ENCODE peak calls at places on chromosomes 13 and 19, in five cellular contexts. K is dorsolateral prefrontal cortex, C is fibroblast of mammary gland, X is testis, G is fibroblast of the aortic adventitia. P is an unnamed sample.

GRCh38 chr19:16382775-16383543 is 58.3 kb downstream of the KLF2 start:
- DNase-seq in K (peak), C (peak), X (peak), G (peak), P (peak)

GRCh38 chr19:10868872-10869547 is 2.3 kb upstream of the CARM1 start:
- DNase-seq in K (no peak), C (no peak), X (no peak), G (no peak), P (no peak)

GRCh38 chr19:3830841-3831589 is 37.8 kb downstream of the ZFR2 start:
- DNase-seq in K (no peak), C (no peak), X (no peak), G (no peak), P (no peak)

GRCh38 chr13:112877066-112877465 is 91.9 kb upstream of the MCF2L start:
- DNase-seq in K (no peak), C (no peak), X (no peak), G (no peak), P (no peak)

GRCh38 chr19:35254341-35255297 is 5.8 kb downstream of the LSR start:
- DNase-seq in K (no peak), C (no peak), X (no peak), G (no peak), P (no peak)

GRCh38 chr13:78129850-78130249 is 211.2 kb upstream of the EDNRB start:
- DNase-seq in K (no peak), C (no peak), X (no peak), G (no peak), P (no peak)

GRCh38 chr13:25811506-25811905 is 240.3 kb downstream of the SHISA2 start:
- DNase-seq in K (no peak), C (no peak), X (no peak), G (no peak), P (no peak)

GRCh38 chr13:98909016-98909415 is 68.8 kb downstream of the DOCK9 start:
- DNase-seq in K (no peak), C (peak), X (no peak), G (peak), P (peak)

GRCh38 chr13:41284512-41285288 is 21.3 kb upstream of the MTRF1 start:
- DNase-seq in K (no peak), C (peak), X (no peak), G (peak), P (peak)

GRCh38 chr19:39167461-39168257 is 29.1 kb upstream of the NCCRP1 start:
- DNase-seq in K (no peak), C (no peak), X (no peak), G (no peak), P (no peak)

GRCh38 chr13:42405665-42406390 is 133.9 kb downstream of the AKAP11 start:
- DNase-seq in K (no peak), C (peak), X (no peak), G (peak), P (peak)

GRCh38 chr13:104204177-104204576 is 1138.0 kb upstream of the SLC10A2 start:
- DNase-seq in K (no peak), C (no peak), X (no peak), G (no peak), P (no peak)

GRCh38 chr13:74052402-74052928 is 81.7 kb downstream of the KLF12 start:
- DNase-seq in K (no peak), C (no peak), X (no peak), G (no peak), P (no peak)

GRCh38 chr19:48455171-48455907 is at the start of gene KCNJ14:
- DNase-seq in K (no peak), C (no peak), X (no peak), G (no peak), P (no peak)

GRCh38 chr13:80873589-80873988 is 532.7 kb upstream of the SPRY2 start:
- DNase-seq in K (no peak), C (no peak), X (no peak), G (no peak), P (no peak)

GRCh38 chr19:13034636-13035035 is 39.4 kb downstream of the NFIX start:
- DNase-seq in K (no peak), C (no peak), X (no peak), G (peak), P (no peak)

GRCh38 chr19:401836-402535 is 7.0 kb downstream of the C2CD4C start:
- DNase-seq in K (peak), C (no peak), X (no peak), G (no peak), P (no peak)

GRCh38 chr19:1239796-1240737 is 1.5 kb upstream of the ATP5F1D start:
- DNase-seq in K (peak), C (peak), X (peak), G (peak), P (peak)

GRCh38 chr13:98301721-98302120 is 124.7 kb upstream of the RNF113B start:
- DNase-seq in K (no peak), C (no peak), X (no peak), G (no peak), P (peak)

GRCh38 chr13:113663934-113664333 is 3.1 kb upstream of the GRK1 start:
- DNase-seq in K (no peak), C (no peak), X (no peak), G (no peak), P (no peak)

GRCh38 chr19:29256516-29256915 is 43.6 kb upstream of the UQCRFS1 start:
- DNase-seq in K (no peak), C (no peak), X (no peak), G (no peak), P (no peak)

GRCh38 chr13:97366172-97366688 is 67.7 kb upstream of the RAP2A start:
- DNase-seq in K (no peak), C (peak), X (no peak), G (no peak), P (no peak)

GRCh38 chr13:98997738-98998641 is 20.1 kb upstream of the DOCK9 start:
- DNase-seq in K (no peak), C (peak), X (no peak), G (peak), P (peak)

GRCh38 chr19:457636-458035 is 3.2 kb downstream of the SHC2 start:
- DNase-seq in K (no peak), C (no peak), X (peak), G (no peak), P (no peak)

GRCh38 chr19:35030257-35031071 is at the start of gene SCN1B:
- DNase-seq in K (peak), C (peak), X (peak), G (peak), P (peak)

GRCh38 chr13:23770428-23770827 is 118.8 kb downstream of the MIPEP start:
- DNase-seq in K (no peak), C (no peak), X (no peak), G (no peak), P (no peak)

GRCh38 chr13:105663182-105663581 is 872.3 kb downstream of the EFNB2 start:
- DNase-seq in K (no peak), C (no peak), X (no peak), G (no peak), P (no peak)

GRCh38 chr13:91314888-91315287 is 32.6 kb upstream of the MIR17HG start:
- DNase-seq in K (no peak), C (no peak), X (no peak), G (no peak), P (no peak)

DNA sequence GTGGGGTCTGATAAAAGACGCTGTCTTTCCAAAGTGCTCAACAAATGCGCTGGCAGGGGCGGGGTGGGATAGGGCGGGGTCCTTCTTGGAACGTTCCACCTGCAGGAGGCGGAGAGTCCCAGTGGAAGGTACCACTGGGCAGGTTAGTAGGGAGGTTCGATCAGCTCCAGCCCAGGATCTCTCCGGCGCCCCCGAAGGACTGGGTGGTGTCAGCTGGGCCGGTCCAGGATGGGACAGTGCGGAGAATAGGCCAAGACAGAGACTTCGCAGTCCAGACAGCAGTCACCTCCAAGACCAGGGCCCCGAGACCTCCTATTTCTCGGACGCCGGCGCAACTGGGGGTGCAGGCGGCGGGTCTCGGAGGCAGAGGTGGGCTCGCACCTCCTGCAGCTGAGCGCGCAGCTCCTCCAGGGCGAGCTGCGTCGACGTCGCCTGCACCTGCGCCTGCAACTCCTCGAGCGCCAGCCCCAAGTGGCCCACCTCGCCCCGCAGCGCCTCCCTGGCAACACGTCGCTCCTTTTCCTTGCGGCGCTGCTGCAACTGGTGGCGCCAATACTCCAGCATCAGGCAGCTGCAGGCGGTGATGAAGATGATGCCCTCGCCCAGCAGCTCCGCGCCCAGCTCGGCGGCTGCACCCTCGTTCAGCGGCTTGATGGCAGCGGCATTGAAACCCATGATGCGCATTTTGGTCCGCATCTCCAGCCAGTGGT is 21.6 kb downstream of the VASP start:
- DNase-seq in K (peak), C (peak), X (peak), G (no peak), P (peak)
- H3K4me3 ChIP-seq in K (peak), C (no peak), X (no peak), G (no peak), P (peak)

DNA sequence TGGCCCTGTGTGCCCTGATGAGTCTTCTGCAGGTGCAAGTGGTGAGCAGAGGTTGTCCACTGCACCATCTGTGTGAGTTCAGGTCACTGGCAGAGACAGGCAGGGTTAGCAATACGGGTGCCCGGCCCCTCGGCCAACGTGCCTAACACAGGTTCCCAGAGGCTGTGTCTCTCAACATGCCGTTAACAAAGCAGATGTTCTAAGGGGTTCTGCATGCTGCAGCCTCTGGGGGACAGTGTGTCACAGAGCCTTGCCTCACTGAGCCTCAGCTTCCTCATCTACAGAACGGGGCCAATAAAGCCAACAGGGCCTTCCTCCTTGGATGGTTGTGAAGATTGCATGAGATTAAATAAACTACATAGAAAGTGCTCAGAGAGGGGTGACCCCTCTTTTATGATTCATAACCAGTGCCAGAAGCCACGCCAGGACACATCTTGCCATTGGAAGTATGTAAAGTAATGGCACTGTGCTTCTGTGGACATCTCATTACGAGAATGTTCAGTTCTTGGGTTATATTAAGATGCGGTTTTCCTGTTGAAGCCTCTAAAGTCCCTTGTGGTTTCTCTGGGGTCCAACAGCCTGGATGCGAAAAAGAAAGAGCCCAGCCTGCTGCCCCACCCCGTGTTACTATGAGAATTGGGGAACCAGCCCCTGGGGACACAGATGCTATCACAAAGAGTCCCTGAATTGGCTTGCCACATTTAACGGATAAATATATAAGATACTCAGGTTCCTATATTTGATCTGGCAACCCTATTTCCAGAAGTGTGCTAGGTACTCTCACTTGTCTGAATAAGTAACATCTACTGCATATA is 11.2 kb upstream of the ARHGEF18 start:
- DNase-seq in K (no peak), C (no peak), X (no peak), G (no peak), P (no peak)
- TF ChIP-seq CTCF in K (no peak), C (no peak), X (no peak), G (no peak), P (no peak)

GRCh38 chr19:36821758-36822157 is 16.4 kb downstream of the ZNF790 start:
- DNase-seq in K (no peak), C (no peak), X (no peak), G (no peak), P (no peak)

GRCh38 chr19:36819130-36819630 is 19.0 kb downstream of the ZNF790 start:
- DNase-seq in K (no peak), C (peak), X (no peak), G (no peak), P (no peak)
- H3K4me3 ChIP-seq in K (no peak), C (no peak), X (no peak), G (no peak), P (no peak)

GRCh38 chr13:107901230-107901629 is 314.1 kb downstream of the LIG4 start:
- DNase-seq in K (no peak), C (no peak), X (no peak), G (no peak), P (no peak)

GRCh38 chr13:107900775-107901174 is 314.6 kb downstream of the LIG4 start:
- DNase-seq in K (no peak), C (peak), X (no peak), G (peak), P (peak)

GRCh38 chr13:107901996-107902562 is 313.3 kb downstream of the LIG4 start:
- DNase-seq in K (no peak), C (no peak), X (no peak), G (no peak), P (no peak)

GRCh38 chr13:107907065-107907464 is 308.3 kb downstream of the LIG4 start:
- DNase-seq in K (no peak), C (no peak), X (no peak), G (no peak), P (peak)

DNA sequence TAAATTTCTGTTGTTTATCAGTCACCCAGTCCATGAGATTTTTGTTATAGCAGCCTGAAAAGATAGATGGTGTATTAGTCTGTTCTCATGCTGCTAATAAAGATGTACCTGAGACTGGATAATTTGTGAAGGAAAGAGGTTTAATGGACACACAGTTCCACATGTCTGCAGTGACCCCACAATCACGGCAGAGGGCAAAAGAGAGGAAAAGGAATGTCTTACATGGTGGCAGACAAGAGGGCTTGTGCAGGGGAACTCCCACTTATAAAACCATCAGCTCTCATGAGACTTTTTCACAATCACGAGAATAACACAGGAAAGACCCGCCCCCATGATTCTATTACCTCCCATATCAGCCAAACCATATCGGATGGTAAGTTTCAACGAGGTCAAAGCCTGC is 309.2 kb downstream of the LIG4 start:
- DNase-seq in K (no peak), C (no peak), X (no peak), G (no peak), P (no peak)
- TF ChIP-seq CTCF in K (no peak), C (no peak), X (no peak), G (no peak), P (no peak)

GRCh38 chr13:63117710-63118109 is 1702.1 kb upstream of the PCDH20 start:
- DNase-seq in K (no peak), C (no peak), X (peak), G (no peak), P (no peak)

GRCh38 chr13:63124863-63125262 is 1709.2 kb upstream of the PCDH20 start:
- DNase-seq in K (no peak), C (peak), X (no peak), G (peak), P (peak)

GRCh38 chr13:63120883-63121282 is 1705.2 kb upstream of the PCDH20 start:
- DNase-seq in K (no peak), C (no peak), X (no peak), G (no peak), P (no peak)
- H3K4me3 ChIP-seq in K (no peak), C (no peak), X (no peak), G (no peak), P (no peak)

DNA sequence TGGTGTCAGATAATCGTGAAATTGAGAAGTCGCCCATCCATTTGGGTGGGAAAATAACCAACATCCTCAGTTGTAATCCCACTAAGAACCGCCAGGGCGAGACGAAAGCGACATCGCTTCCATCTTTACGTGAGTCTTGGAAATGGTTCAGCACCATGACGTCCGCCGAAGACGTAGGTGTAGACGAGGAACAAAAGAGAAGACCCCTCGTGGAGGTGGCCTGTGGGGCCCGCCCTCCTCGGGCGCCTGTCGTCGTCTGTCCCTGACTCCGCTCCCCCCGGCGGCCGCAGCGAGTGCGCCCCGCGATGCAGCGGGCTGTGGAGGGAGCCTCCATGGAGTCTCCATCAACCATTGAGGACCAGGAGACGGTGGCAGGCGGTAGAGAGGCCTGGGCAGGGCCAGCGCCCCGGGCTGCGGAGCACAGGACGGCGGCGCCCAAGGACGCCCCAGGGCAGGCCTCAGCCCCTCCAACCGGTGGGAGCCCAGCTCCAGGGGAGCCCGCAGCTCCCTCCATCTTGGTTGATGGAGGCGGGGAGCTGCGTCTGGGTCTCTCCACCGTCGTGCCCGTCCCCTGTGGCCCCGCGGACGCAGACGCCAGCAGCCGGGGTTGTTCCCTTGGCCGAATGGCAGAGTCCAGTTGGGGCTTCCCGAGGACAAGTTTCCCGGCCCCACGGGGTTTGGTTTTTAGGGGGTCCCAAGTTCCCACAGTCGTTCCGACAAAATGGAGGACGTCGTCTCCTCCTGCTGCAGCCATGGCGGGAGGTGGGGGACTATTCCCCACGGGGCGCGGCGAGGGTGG is 1.0 kb upstream of the ZMYM2 start:
- DNase-seq in K (peak), C (peak), X (peak), G (peak), P (peak)
- TF ChIP-seq CTCF in K (peak), C (peak), X (peak), G (peak), P (peak)

DNA sequence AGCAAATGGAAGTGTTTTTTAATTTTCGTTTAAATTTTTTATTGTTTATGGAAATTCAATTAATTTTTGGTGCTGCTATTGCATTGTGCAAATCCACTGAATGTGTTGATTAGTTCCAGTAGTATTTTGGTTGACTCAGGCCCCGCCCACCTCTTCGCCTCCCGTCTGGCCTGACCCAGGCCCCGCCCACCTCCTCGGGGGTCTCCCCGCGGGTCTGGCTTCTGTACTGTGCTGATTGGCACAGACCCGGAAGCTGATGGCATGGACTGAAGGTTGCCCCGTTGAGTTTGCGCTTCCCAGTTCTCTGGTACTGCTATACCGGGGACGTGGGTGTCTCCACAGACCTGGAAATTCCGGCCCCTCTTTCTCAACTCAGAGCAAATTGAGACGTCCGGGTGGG is 14.6 kb downstream of the ZNF701 start:
- DNase-seq in K (no peak), C (no peak), X (peak), G (no peak), P (no peak)
- H3K4me3 ChIP-seq in K (no peak), C (peak), X (peak), G (no peak), P (peak)